ENCODE peak calls at places on chromosomes 1 and 21, in seven cellular contexts. F is mucosa of descending colon; L is NCI-H748 treated with DMSO at 0.1 percent for 48 hours; D is activated T-cell treated with anti-CD3 and anti-CD28 coated beads, Interleukin-2, amount 50 U/mL, for 4 hours; T is sciatic nerve; Z is fibroblast of lung; Y is stimulated activated CD4-positive, alpha-beta T cell treated with anti-CD3 and anti-CD28 coated beads, Interleukin-4, amount 100 ng/mL, for 4 hours. G is an unnamed sample.

GRCh38 chr1:1304331-1305299 is 3.1 kb downstream of the ACAP3 start:
- DNase-seq in T (peak), F (peak), Z (peak), D (no peak), Y (no peak), L (no peak), G (no peak)

GRCh38 chr1:177008653-177009052 is 155.9 kb downstream of the ASTN1 start:
- DNase-seq in Z (no peak), D (no peak), F (no peak), L (no peak), Y (no peak), T (no peak), G (no peak)

GRCh38 chr1:115714572-115715141 is 53.9 kb downstream of the CASQ2 start:
- DNase-seq in T (no peak), Z (no peak), Y (no peak), D (no peak), L (peak), F (peak), G (no peak)

GRCh38 chr21:45190013-45190412 is 97.7 kb downstream of the POFUT2 start:
- DNase-seq in Z (no peak), Y (no peak), F (no peak), L (no peak), T (no peak), D (no peak), G (no peak)

GRCh38 chr1:161915051-161915503 is 108.6 kb downstream of the OLFML2B start:
- DNase-seq in T (no peak), Y (peak), F (no peak), L (no peak), Z (no peak), D (no peak), G (no peak)

GRCh38 chr1:165463978-165464377 is 19.1 kb upstream of the RXRG start:
- DNase-seq in L (no peak), T (no peak), F (no peak), Z (no peak), D (no peak), Y (no peak), G (no peak)

GRCh38 chr1:153567621-153568366 is 2.1 kb upstream of the S100A2 start:
- DNase-seq in F (no peak), Z (peak), T (peak), D (no peak), L (no peak), Y (peak), G (no peak)

GRCh38 chr1:40868051-40868723 is 6.0 kb upstream of the CITED4 start:
- DNase-seq in F (no peak), Y (no peak), L (no peak), D (no peak), T (no peak), Z (peak), G (no peak)

GRCh38 chr1:45501502-45501859 is 1.4 kb downstream of the MMACHC start:
- DNase-seq in D (no peak), F (no peak), T (no peak), Y (no peak), Z (no peak), L (no peak), G (no peak)

GRCh38 chr1:1129309-1129708 is 13.4 kb upstream of the C1orf159 start:
- DNase-seq in Z (no peak), Y (no peak), T (no peak), L (no peak), D (no peak), F (peak), G (no peak)

GRCh38 chr1:165686121-165686970 is 12.0 kb downstream of the ALDH9A1 start:
- DNase-seq in F (no peak), Y (no peak), D (no peak), T (no peak), Z (no peak), L (no peak), G (no peak)

GRCh38 chr1:247442164-247442563 is 15.7 kb downstream of the OR2B11 start:
- DNase-seq in Y (no peak), L (no peak), F (no peak), Z (no peak), D (no peak), T (no peak), G (no peak)

GRCh38 chr1:222283147-222283768 is 264.6 kb downstream of the HHIPL2 start:
- DNase-seq in Y (no peak), F (no peak), T (no peak), L (no peak), D (no peak), Z (peak), G (no peak)

GRCh38 chr1:161439280-161440232 is 65.7 kb upstream of the FCGR2A start:
- DNase-seq in L (no peak), F (peak), T (peak), Y (peak), D (no peak), Z (peak), G (no peak)

GRCh38 chr1:31639543-31639942 is 5.1 kb downstream of the PEF1 start:
- DNase-seq in Z (peak), Y (no peak), F (no peak), D (no peak), L (no peak), T (no peak), G (no peak)

GRCh38 chr1:241639653-241640148 is 468 bp downstream of the CHML start:
- DNase-seq in Y (peak), T (peak), Z (peak), F (no peak), L (no peak), D (peak), G (no peak)

GRCh38 chr1:19169642-19170041 is 40.4 kb downstream of the UBR4 start:
- DNase-seq in Y (no peak), D (no peak), L (no peak), Z (peak), T (no peak), F (no peak), G (no peak)

GRCh38 chr1:229822026-229822425 is 196.0 kb downstream of the URB2 start:
- DNase-seq in Y (no peak), F (no peak), Z (peak), L (no peak), D (no peak), T (no peak), G (no peak)

GRCh38 chr1:18580676-18581419 is 49.8 kb upstream of the PAX7 start:
- DNase-seq in T (no peak), Z (no peak), D (no peak), L (no peak), Y (no peak), F (no peak), G (no peak)

GRCh38 chr1:116325104-116325503 is 47.9 kb upstream of the ATP1A1 start:
- DNase-seq in Y (no peak), T (no peak), Z (no peak), F (no peak), D (no peak), L (no peak), G (no peak)

GRCh38 chr21:37193006-37193405 is 74.1 kb downstream of the VPS26C start:
- DNase-seq in T (no peak), Z (no peak), D (no peak), F (no peak), L (no peak), Y (no peak), G (no peak)

GRCh38 chr1:111563619-111564018 is 56.0 kb upstream of the RAP1A start:
- DNase-seq in D (no peak), L (no peak), Z (peak), T (no peak), Y (no peak), F (no peak), G (no peak)

GRCh38 chr1:221574529-221574928 is 167.4 kb downstream of the DUSP10 start:
- DNase-seq in Z (peak), F (no peak), Y (no peak), L (no peak), T (no peak), D (no peak), G (no peak)

GRCh38 chr1:240912821-240913220 is 300.9 kb upstream of the GREM2 start:
- DNase-seq in Y (no peak), L (no peak), F (no peak), D (no peak), T (no peak), Z (no peak), G (no peak)

GRCh38 chr1:227449051-227449450 is 114.3 kb upstream of the ZNF678 start:
- DNase-seq in T (no peak), F (no peak), D (no peak), L (no peak), Y (peak), Z (no peak), G (no peak)

GRCh38 chr1:87212431-87213125 is 116.1 kb upstream of the LMO4 start:
- DNase-seq in F (no peak), Z (peak), L (no peak), Y (no peak), D (no peak), T (no peak), G (no peak)

GRCh38 chr1:240582953-240583352 is 29.0 kb downstream of the GREM2 start:
- DNase-seq in T (no peak), Z (peak), L (no peak), Y (no peak), F (no peak), D (no peak), G (no peak)

GRCh38 chr1:161480381-161481035 is 24.7 kb upstream of the FCGR2A start:
- DNase-seq in Y (no peak), F (no peak), D (no peak), L (no peak), Z (no peak), T (no peak), G (no peak)

GRCh38 chr1:226100436-226101347 is 38.2 kb downstream of the H3-3A start:
- DNase-seq in Z (peak), L (no peak), T (no peak), F (peak), D (peak), Y (peak), G (no peak)

GRCh38 chr1:20981903-20982695 is 194.6 kb downstream of the EIF4G3 start:
- DNase-seq in T (no peak), F (no peak), D (no peak), L (no peak), Y (no peak), Z (peak), G (no peak)

GRCh38 chr1:149936076-149936991 is at the start of gene MTMR11:
- DNase-seq in Y (no peak), T (no peak), D (no peak), L (no peak), Z (peak), F (peak), G (no peak)

GRCh38 chr1:203592728-203593127 is 33.9 kb upstream of the ATP2B4 start:
- DNase-seq in Y (no peak), L (no peak), Z (peak), D (no peak), T (no peak), F (no peak), G (no peak)

GRCh38 chr1:234231061-234231892 is 142.0 kb upstream of the COA6 start:
- DNase-seq in T (no peak), Y (peak), Z (no peak), F (no peak), D (no peak), L (no peak), G (no peak)

GRCh38 chr1:232793944-232794343 is 11.3 kb upstream of the MAP10 start:
- DNase-seq in Y (no peak), D (no peak), T (no peak), Z (peak), L (no peak), F (no peak), G (no peak)

GRCh38 chr1:20993716-20994115 is 183.0 kb downstream of the EIF4G3 start:
- DNase-seq in Z (no peak), F (no peak), Y (no peak), L (no peak), D (no peak), T (no peak), G (no peak)

GRCh38 chr1:67300561-67300960 is 7.1 kb upstream of the IL12RB2 start:
- DNase-seq in T (no peak), F (no peak), D (no peak), L (no peak), Z (peak), Y (no peak), G (no peak)

G was measured in central memory CD8-positive, alpha-beta T cell.